ENCODE peak calls at places on chromosomes 3 and 15, in nine cellular contexts. H is esophagus squamous epithelium, U is HepG2, F is heart left ventricle, O is ovary, Y is adrenal gland, T is uterus, E is A549, W is GM12891. J is an unnamed sample.

GRCh38 chr3:127030328-127031045 is 47.6 kb downstream of the PLXNA1 start:
- DNase-seq in F (no peak), Y (no peak), E (no peak), W (no peak), T (no peak), H (no peak), U (no peak), O (no peak), J (no peak)

GRCh38 chr3:48232734-48233133 is 8.2 kb upstream of the ZNF589 start:
- DNase-seq in H (no peak), W (no peak), F (peak; percentile 62), E (peak; percentile 62), T (peak; percentile 68), O (peak; percentile 59), Y (peak; percentile 73), U (peak; percentile 76), J (peak; percentile 60)

GRCh38 chr3:38479431-38480092 is 16.6 kb upstream of the EXOG start:
- DNase-seq in T (peak; percentile 59), O (peak; percentile 63), F (peak; percentile 61), E (peak; percentile 79), Y (peak; percentile 77), W (peak; percentile 67), H (no peak), U (peak; percentile 47), J (peak; percentile 76)

GRCh38 chr3:67302419-67302979 is 304.4 kb downstream of the KBTBD8 start:
- DNase-seq in W (no peak), E (no peak), F (no peak), H (no peak), T (no peak), U (peak; percentile 85), Y (no peak), O (no peak), J (no peak)

GRCh38 chr3:30302027-30302426 is 304.4 kb upstream of the TGFBR2 start:
- DNase-seq in Y (no peak), T (no peak), O (no peak), U (peak; percentile 28), W (no peak), E (no peak), F (no peak), H (no peak), J (no peak)

GRCh38 chr3:21013566-21013965 is 737.4 kb downstream of the ZNF385D start:
- DNase-seq in H (no peak), W (no peak), U (no peak), F (no peak), T (no peak), O (no peak), Y (no peak), E (no peak), J (no peak)

GRCh38 chr3:156812521-156813335 is 13.4 kb upstream of the LEKR1 start:
- DNase-seq in Y (no peak), T (no peak), W (no peak), O (no peak), U (peak; percentile 82), F (no peak), E (peak; percentile 90), H (no peak), J (peak; percentile 48)

GRCh38 chr3:51792206-51792605 is 13.2 kb upstream of the IQCF6 start:
- DNase-seq in W (no peak), Y (no peak), H (no peak), F (no peak), T (no peak), U (no peak), E (no peak), O (no peak), J (no peak)

GRCh38 chr3:27927882-27928281 is 205.8 kb upstream of the EOMES start:
- DNase-seq in E (no peak), H (no peak), F (no peak), O (no peak), W (no peak), T (no peak), Y (no peak), U (no peak), J (no peak)

GRCh38 chr3:159252274-159252673 is 450.4 kb downstream of the MFSD1 start:
- DNase-seq in Y (no peak), T (no peak), E (no peak), O (no peak), F (no peak), H (no peak), U (no peak), W (no peak), J (no peak)

GRCh38 chr3:196246612-196247308 is 30.4 kb downstream of the SLC51A start:
- DNase-seq in E (no peak), U (no peak), F (no peak), Y (no peak), W (no peak), H (no peak), T (no peak), O (no peak), J (no peak)

GRCh38 chr3:181292984-181293383 is 303.4 kb upstream of the DNAJC19 start:
- DNase-seq in H (no peak), T (no peak), E (no peak), W (no peak), O (no peak), U (no peak), F (no peak), Y (no peak), J (no peak)

GRCh38 chr3:156389151-156389760 is 165.7 kb downstream of the SSR3 start:
- DNase-seq in T (no peak), Y (no peak), O (no peak), E (no peak), U (no peak), F (no peak), H (no peak), W (no peak), J (no peak)

GRCh38 chr3:129002573-129003569 is 1.8 kb downstream of the EFCC1 start:
- DNase-seq in T (no peak), H (no peak), E (no peak), U (no peak), F (no peak), Y (no peak), O (peak; percentile 25), W (no peak), J (no peak)

GRCh38 chr3:129001817-129002572 is 891 bp downstream of the EFCC1 start:
- DNase-seq in Y (no peak), W (no peak), U (no peak), O (peak; percentile 46), F (no peak), T (no peak), E (no peak), H (no peak), J (peak; percentile 33)

GRCh38 chr3:128999104-128999503 is 2.0 kb upstream of the EFCC1 start:
- DNase-seq in O (peak; percentile 2), H (no peak), F (no peak), U (peak; percentile 27), E (no peak), Y (no peak), T (no peak), W (no peak), J (no peak)

GRCh38 chr3:129000742-129001100 is 383 bp upstream of the EFCC1 start:
- DNase-seq in U (no peak), O (no peak), W (no peak), T (no peak), H (no peak), F (no peak), Y (no peak), E (no peak), J (no peak)

GRCh38 chr3:129001101-129001816 is at the start of gene EFCC1:
- DNase-seq in O (peak; percentile 84), U (no peak), T (peak; percentile 79), Y (no peak), E (no peak), H (no peak), W (no peak), F (peak; percentile 79), J (no peak)
- TF ChIP-seq POLR2A in O (peak; percentile 34), U (no peak), T (peak; percentile 60), Y (no peak), E (no peak), H (peak; percentile 41), W (no peak), F (no peak), J (no peak)

DNA sequence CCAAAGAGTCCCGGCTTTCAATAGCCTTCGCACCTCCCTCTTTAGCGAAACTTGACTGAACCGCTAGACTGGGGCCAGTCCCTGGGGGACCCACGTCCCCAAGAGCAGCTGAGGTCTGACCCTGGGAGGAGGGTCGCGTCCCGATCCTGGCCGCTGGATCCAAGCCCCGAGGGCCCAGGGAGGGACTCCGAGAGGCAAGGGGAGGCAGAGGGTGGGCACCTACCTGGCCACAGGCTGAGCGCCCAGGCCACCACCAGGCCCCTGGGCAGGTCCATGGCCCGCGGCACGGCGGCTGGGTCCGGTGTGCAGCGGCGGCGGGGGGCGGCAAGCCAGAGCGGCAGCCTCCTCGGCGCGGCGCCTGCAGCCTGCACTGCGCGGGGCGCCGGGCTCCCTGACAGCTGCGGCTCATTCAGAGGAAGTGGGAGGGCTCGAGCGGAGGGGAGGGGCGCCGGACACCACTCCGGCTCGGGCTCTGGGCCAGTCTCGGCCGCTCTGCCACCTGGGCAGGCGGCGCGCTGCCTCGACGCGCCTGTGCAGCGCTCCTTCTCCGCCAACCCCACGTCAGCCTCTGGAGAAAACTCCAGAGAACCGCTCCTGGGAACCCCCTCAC is at the start of gene ITGA11:
- DNase-seq in O (peak; percentile 76), F (peak; percentile 82), E (peak; percentile 66), H (no peak), Y (peak; percentile 32), W (peak; percentile 34), U (no peak), T (peak; percentile 83), J (no peak)
- TF ChIP-seq POLR2A in O (no peak), F (no peak), E (peak; percentile 48), H (no peak), Y (no peak), W (no peak), U (no peak), T (peak; percentile 88), J (no peak)

DNA sequence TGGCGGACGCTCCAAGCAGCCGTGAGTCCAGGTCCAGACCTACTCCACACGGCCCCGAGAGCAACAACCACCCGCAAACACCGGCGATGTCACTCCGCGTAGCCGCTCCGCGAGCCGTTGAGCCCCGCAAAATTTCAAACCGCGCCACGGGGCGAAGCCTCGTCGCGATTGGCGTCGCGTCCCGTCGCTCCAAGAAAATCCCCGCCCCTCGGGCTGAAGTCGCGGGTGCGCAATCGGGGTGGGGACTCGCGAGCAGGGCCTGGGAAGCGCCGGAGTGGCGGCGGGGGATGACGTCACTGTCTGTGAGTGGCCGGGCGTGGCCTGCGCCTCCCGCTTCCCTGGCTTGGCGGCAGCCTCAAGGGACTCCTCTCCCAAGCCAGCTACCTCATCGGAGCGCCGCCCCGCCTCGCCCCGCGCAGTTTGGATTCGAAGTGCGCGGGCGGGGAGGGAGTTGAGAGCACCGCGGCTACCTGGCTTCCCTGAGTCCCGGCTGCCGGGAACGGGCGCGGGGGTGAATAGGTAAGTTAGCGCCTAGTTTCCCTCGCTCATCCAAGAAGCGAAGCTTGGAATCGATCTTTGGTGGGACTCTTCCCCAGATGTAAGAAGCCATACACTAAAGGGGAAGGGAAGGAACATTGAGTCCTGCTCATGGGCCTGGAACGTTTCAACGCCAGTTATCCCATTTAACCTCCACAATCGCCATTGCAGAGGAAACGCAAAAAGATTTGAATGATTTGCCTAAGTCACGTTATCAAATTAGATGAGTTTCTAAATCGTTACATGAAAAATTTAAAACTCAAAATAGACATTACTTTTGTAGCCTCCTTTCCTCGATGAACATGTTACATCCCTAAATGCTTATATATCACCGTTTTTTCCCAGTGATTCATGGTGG is at the start of gene PRC1:
- DNase-seq in Y (peak; percentile 98), U (peak; percentile 95), T (peak; percentile 98), E (peak; percentile 99), W (peak; percentile 98), F (peak; percentile 99), O (peak; percentile 98), H (peak; percentile 90), J (peak; percentile 100)
- TF ChIP-seq POLR2A in Y (peak; percentile 45), U (peak; percentile 87), T (peak; percentile 83), E (peak; percentile 74), W (peak; percentile 66), F (no peak), O (peak; percentile 79), H (peak; percentile 74), J (peak; percentile 95)

GRCh38 chr3:120908030-120908802 is at the start of gene STXBP5L:
- DNase-seq in F (peak; percentile 58), O (peak; percentile 97), U (peak; percentile 51), H (no peak), Y (peak; percentile 88), W (peak; percentile 47), E (peak; percentile 13), T (peak; percentile 76), J (peak; percentile 82)
- TF ChIP-seq POLR2A in F (no peak), O (peak; percentile 70), U (no peak), H (no peak), Y (peak; percentile 64), W (no peak), E (no peak), T (peak; percentile 28), J (no peak)